ENCODE peak calls at places on chromosomes 4 and X, in ten cellular contexts. U is Caco-2, F is cardiac muscle cell, Z is BJ, O is brain microvascular endothelial cell, A is left ventricle myocardium inferior, P is NB4, N is psoas muscle, Q is HFFc6, W is fibroblast of pulmonary artery. G is an unnamed sample.

GRCh38 chr4:88964450-88964849 is 92.5 kb downstream of the FAM13A start:
- DNase-seq in F (no peak), Q (peak), Z (peak), A (no peak), O (no peak), U (no peak), W (peak), P (no peak), N (no peak), G (no peak)

GRCh38 chr4:77465271-77465670 is 140.3 kb upstream of the CXCL13 start:
- DNase-seq in O (peak), F (no peak), Z (no peak), N (no peak), A (no peak), W (peak), P (peak), Q (peak), U (peak), G (no peak)

GRCh38 chr4:131499139-131499873 is 1649.8 kb upstream of the PCDH10 start:
- DNase-seq in A (no peak), N (no peak), O (peak), Z (no peak), P (peak), W (peak), Q (peak), F (no peak), U (no peak), G (no peak)

GRCh38 chrX:137982791-137983190 is 416.9 kb downstream of the ZIC3 start:
- DNase-seq in F (no peak), W (no peak), A (no peak), U (no peak), Q (no peak), Z (no peak), P (no peak), O (no peak), N (no peak), G (no peak)

GRCh38 chr4:73735231-73735630 is 5.1 kb upstream of the CXCL8 start:
- DNase-seq in U (no peak), P (peak), Z (no peak), O (no peak), F (no peak), N (no peak), Q (peak), A (no peak), W (peak), G (no peak)

GRCh38 chrX:51975811-51976210 is 82.4 kb downstream of the MAGED1 start:
- DNase-seq in Z (no peak), U (no peak), O (no peak), P (no peak), A (no peak), W (no peak), Q (no peak), F (no peak), N (no peak), G (no peak)

GRCh38 chrX:153946910-153947769 is 2.7 kb upstream of the RENBP start:
- DNase-seq in Q (peak), A (peak), O (peak), P (peak), N (peak), Z (no peak), W (peak), U (peak), F (peak), G (peak)

GRCh38 chrX:45353462-45353861 is 152.8 kb upstream of the DIPK2B start:
- DNase-seq in N (no peak), O (no peak), P (no peak), U (no peak), A (no peak), Q (no peak), F (no peak), Z (no peak), W (no peak), G (no peak)

GRCh38 chr4:996030-996993 is 3.1 kb upstream of the SLC26A1 start:
- DNase-seq in Z (no peak), F (no peak), W (no peak), N (peak), U (no peak), A (no peak), Q (no peak), O (no peak), P (peak), G (no peak)

GRCh38 chrX:20217279-20217678 is 49.4 kb downstream of the RPS6KA3 start:
- DNase-seq in W (peak), N (no peak), Q (peak), P (no peak), A (no peak), F (no peak), U (no peak), Z (no peak), O (peak), G (no peak)

GRCh38 chrX:100263650-100264049 is 146.4 kb downstream of the PCDH19 start:
- DNase-seq in F (no peak), N (no peak), O (no peak), P (no peak), A (no peak), W (no peak), Z (no peak), U (no peak), Q (no peak), G (no peak)

GRCh38 chr4:59994118-59994517 is 1206.0 kb upstream of the ADGRL3 start:
- DNase-seq in A (peak), Q (no peak), N (no peak), P (peak), U (peak), Z (no peak), W (no peak), O (no peak), F (no peak), G (no peak)

GRCh38 chr4:169341490-169341889 is 70.7 kb upstream of the SH3RF1 start:
- DNase-seq in Z (no peak), U (no peak), P (no peak), A (no peak), Q (peak), W (peak), O (peak), F (no peak), N (no peak), G (no peak)

GRCh38 chrX:12236156-12236555 is 97.9 kb downstream of the FRMPD4 start:
- DNase-seq in Q (no peak), F (no peak), N (no peak), W (no peak), A (no peak), U (no peak), O (no peak), P (no peak), Z (no peak), G (no peak)

GRCh38 chr4:111128327-111128726 is 505.4 kb upstream of the PITX2 start:
- DNase-seq in Z (no peak), Q (no peak), N (no peak), O (no peak), P (no peak), F (no peak), A (no peak), U (no peak), W (no peak), G (no peak)

GRCh38 chr4:71487324-71487677 is 148.5 kb downstream of the SLC4A4 start:
- DNase-seq in U (no peak), A (no peak), N (no peak), P (no peak), W (no peak), Z (no peak), O (no peak), F (peak), Q (no peak), G (peak)

GRCh38 chrX:31036895-31037294 is 34.9 kb downstream of the FTHL17 start:
- DNase-seq in Z (no peak), Q (peak), F (peak), P (peak), W (peak), U (peak), N (no peak), A (peak), O (peak), G (peak)

GRCh38 chr4:7811536-7812190 is 128.0 kb downstream of the AFAP1 start:
- DNase-seq in A (peak), O (no peak), F (no peak), W (peak), U (peak), Z (no peak), N (peak), P (no peak), Q (no peak), G (no peak)

DNA sequence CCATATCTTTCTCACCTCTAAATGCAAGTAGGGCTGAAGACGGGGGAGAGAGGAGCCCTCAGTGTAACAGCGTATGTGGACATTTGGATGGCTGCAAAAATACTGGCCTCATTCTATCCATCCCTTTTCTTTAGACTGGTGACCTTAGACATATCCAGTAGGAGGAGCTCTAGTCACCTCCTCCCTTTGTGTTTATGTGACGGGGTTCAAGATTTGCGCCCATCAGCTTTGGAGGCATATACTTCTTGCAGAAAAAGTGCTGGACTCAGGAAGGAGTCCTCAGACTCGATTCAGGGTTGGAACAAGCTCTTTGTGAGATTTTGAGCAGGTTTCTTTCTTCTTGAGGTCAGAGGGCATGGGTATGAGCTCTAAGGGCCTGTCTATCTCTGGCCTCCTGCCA is 86.2 kb downstream of the MAMLD1 start:
- DNase-seq in F (no peak), W (no peak), O (no peak), A (no peak), Z (no peak), P (peak), Q (no peak), U (no peak), N (no peak), G (no peak)
- TF ChIP-seq CTCF in F (peak), W (no peak), O (no peak), A (no peak), Z (no peak), P (peak), Q (peak), U (no peak), N (no peak), G (no peak)

GRCh38 chr4:148852092-148852699 is 410.0 kb upstream of the NR3C2 start:
- DNase-seq in P (no peak), W (peak), Z (no peak), A (no peak), U (no peak), Q (no peak), N (no peak), O (no peak), F (no peak), G (no peak)
- TF ChIP-seq CTCF in P (no peak), W (peak), Z (no peak), A (peak), U (no peak), Q (no peak), N (peak), O (no peak), F (no peak), G (no peak)

DNA sequence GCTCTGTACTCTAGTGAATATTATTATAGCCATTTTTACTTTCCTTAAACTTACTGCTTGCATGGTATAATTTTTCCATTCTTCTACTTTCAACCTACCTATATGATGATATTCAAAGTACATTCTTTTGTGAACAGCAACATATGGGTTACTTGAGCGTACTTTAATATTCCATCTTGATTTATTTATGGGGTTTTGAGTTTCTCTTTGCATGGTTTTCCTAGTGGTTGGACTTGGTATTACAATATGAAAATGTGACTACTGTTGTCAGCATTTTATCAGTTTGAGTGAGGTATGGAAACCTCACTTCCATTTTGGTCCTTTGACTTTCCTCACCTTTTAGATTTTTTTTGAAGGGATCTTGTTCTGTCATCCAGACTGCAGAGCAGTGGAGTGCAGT is 35.9 kb downstream of the ADGRG4 start:
- DNase-seq in Z (no peak), U (no peak), A (no peak), P (peak), W (no peak), O (no peak), N (no peak), F (no peak), Q (no peak), G (no peak)
- TF ChIP-seq CTCF in Z (peak), U (peak), A (peak), P (no peak), W (peak), O (no peak), N (peak), F (peak), Q (peak), G (peak)

DNA sequence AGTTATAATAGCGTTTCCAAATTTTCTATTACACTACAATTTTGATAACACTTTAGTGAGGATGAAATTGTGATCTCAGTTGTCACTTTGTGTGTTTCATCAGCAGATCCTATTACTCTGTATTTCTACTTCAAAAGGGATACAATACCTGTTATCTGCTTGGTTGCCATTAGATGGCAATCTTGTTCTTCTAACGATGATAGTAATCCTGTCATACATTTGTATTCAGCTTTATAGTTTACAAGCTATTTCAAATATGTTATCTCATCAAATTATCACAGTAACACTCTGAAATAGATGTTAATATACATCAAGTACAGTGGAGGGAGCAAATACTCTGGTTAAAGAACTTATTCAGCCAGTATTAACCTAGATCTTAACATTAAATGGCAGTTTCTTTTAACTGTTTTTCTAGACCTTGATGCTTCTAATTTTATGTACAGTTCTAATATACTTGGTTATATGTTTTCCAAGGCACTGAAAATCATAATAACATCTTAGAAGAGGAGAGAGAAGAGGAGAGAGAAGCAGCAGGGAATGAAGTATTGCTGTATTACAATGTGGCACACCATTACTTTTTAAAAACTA is 292.0 kb downstream of the CCSER1 start:
- DNase-seq in U (peak), Z (no peak), W (peak), F (peak), Q (peak), N (no peak), P (peak), O (no peak), A (no peak), G (no peak)
- TF ChIP-seq CTCF in U (peak), Z (peak), W (peak), F (peak), Q (peak), N (peak), P (no peak), O (peak), A (peak), G (peak)

DNA sequence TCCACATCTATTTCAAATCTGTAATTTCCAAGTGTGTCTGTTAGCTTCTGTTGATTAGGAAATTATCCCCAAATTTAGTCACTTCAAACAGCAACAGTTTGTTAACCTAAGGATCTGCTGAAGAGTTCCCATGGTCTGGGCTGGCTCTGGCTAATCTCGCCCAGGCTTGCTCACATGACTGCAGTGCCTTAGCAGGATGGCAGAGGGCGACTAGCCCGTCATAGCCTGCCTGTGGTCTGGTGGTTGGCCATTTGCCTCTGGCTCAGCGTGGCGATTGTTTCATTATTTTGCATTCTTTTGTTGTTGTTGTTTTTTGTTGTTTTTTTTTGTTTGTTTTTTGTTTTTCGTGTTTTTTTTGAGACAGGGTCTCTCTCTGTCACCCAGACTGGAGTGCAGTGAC is 264.0 kb downstream of the TRIML1 start:
- DNase-seq in A (no peak), P (peak), O (no peak), Q (no peak), Z (no peak), F (no peak), N (no peak), W (no peak), U (no peak), G (no peak)
- TF ChIP-seq CTCF in A (no peak), P (no peak), O (no peak), Q (no peak), Z (no peak), F (no peak), N (no peak), W (no peak), U (no peak), G (no peak)